ENCODE peak calls at places on chromosomes 6 and 20, in four cellular contexts. One of them, this sample, is unnamed.

GRCh38 chr6:43013020-43013842 is 515 bp downstream of the MEA1 start:
- DNase-seq in lung: no peak
- DNase-seq in astrocyte of the spinal cord: no peak
- DNase-seq in Caco-2: no peak
- DNase-seq in this sample: no peak

GRCh38 chr6:16105056-16105455 is 23.8 kb upstream of the MYLIP start:
- DNase-seq in astrocyte of the spinal cord: no peak
- DNase-seq in lung: no peak
- DNase-seq in Caco-2: no peak
- DNase-seq in this sample: no peak

GRCh38 chr20:35604444-35604750 is 11.2 kb upstream of the SPAG4 start:
- DNase-seq in Caco-2: peak
- DNase-seq in lung: no peak
- DNase-seq in astrocyte of the spinal cord: no peak
- DNase-seq in this sample: no peak

GRCh38 chr20:47810116-47810672 is 24.9 kb upstream of the SULF2 start:
- DNase-seq in astrocyte of the spinal cord: no peak
- DNase-seq in lung: no peak
- DNase-seq in Caco-2: no peak
- DNase-seq in this sample: no peak

GRCh38 chr20:51341581-51341980 is 200.9 kb downstream of the NFATC2 start:
- DNase-seq in Caco-2: no peak
- DNase-seq in lung: no peak
- DNase-seq in astrocyte of the spinal cord: no peak
- DNase-seq in this sample: no peak

GRCh38 chr6:71388068-71388744 is 99.6 kb downstream of the OGFRL1 start:
- DNase-seq in lung: no peak
- DNase-seq in astrocyte of the spinal cord: no peak
- DNase-seq in Caco-2: no peak
- DNase-seq in this sample: no peak

GRCh38 chr6:44338228-44339122 is 4.0 kb upstream of the SPATS1 start:
- DNase-seq in astrocyte of the spinal cord: peak
- DNase-seq in lung: peak
- DNase-seq in Caco-2: peak
- DNase-seq in this sample: peak

GRCh38 chr20:3925113-3925695 is 36.0 kb downstream of the PANK2 start:
- DNase-seq in Caco-2: no peak
- DNase-seq in astrocyte of the spinal cord: no peak
- DNase-seq in lung: no peak
- DNase-seq in this sample: no peak

GRCh38 chr6:109939654-109940053 is 38.5 kb upstream of the GPR6 start:
- DNase-seq in astrocyte of the spinal cord: no peak
- DNase-seq in Caco-2: no peak
- DNase-seq in lung: no peak
- DNase-seq in this sample: no peak

GRCh38 chr6:109944448-109944847 is 33.7 kb upstream of the GPR6 start:
- DNase-seq in astrocyte of the spinal cord: no peak
- DNase-seq in lung: no peak
- DNase-seq in Caco-2: peak
- DNase-seq in this sample: no peak

GRCh38 chr20:14687317-14687716 is 349.9 kb upstream of the FLRT3 start:
- DNase-seq in lung: no peak
- DNase-seq in astrocyte of the spinal cord: no peak
- DNase-seq in Caco-2: no peak
- DNase-seq in this sample: no peak

GRCh38 chr6:1536526-1537429 is 72.9 kb upstream of the FOXC1 start:
- DNase-seq in astrocyte of the spinal cord: no peak
- DNase-seq in Caco-2: no peak
- DNase-seq in lung: no peak
- DNase-seq in this sample: no peak

GRCh38 chr6:108518714-108519576 is 41.8 kb upstream of the FOXO3 start:
- DNase-seq in astrocyte of the spinal cord: peak
- DNase-seq in Caco-2: peak
- DNase-seq in lung: no peak
- DNase-seq in this sample: peak

GRCh38 chr6:108609276-108609769 is 48.6 kb downstream of the FOXO3 start:
- DNase-seq in Caco-2: no peak
- DNase-seq in astrocyte of the spinal cord: peak
- DNase-seq in lung: no peak
- DNase-seq in this sample: no peak

GRCh38 chr6:143198312-143198711 is 137.6 kb downstream of the AIG1 start:
- DNase-seq in Caco-2: no peak
- DNase-seq in astrocyte of the spinal cord: no peak
- DNase-seq in lung: no peak
- DNase-seq in this sample: no peak

GRCh38 chr6:106360410-106360988 is at the start of gene CRYBG1:
- DNase-seq in astrocyte of the spinal cord: no peak
- DNase-seq in lung: peak
- DNase-seq in Caco-2: peak
- DNase-seq in this sample: no peak

GRCh38 chr6:31467151-31467550 is 30.8 kb upstream of the MICB start:
- DNase-seq in Caco-2: no peak
- DNase-seq in lung: no peak
- DNase-seq in astrocyte of the spinal cord: no peak
- DNase-seq in this sample: no peak

GRCh38 chr6:31470801-31471200 is 27.1 kb upstream of the MICB start:
- DNase-seq in astrocyte of the spinal cord: no peak
- DNase-seq in Caco-2: no peak
- DNase-seq in lung: no peak
- DNase-seq in this sample: no peak

GRCh38 chr6:31465718-31466117 is 32.2 kb upstream of the MICB start:
- DNase-seq in astrocyte of the spinal cord: no peak
- DNase-seq in lung: no peak
- DNase-seq in Caco-2: no peak
- DNase-seq in this sample: no peak

GRCh38 chr6:31466466-31466865 is 31.5 kb upstream of the MICB start:
- DNase-seq in Caco-2: no peak
- DNase-seq in lung: no peak
- DNase-seq in astrocyte of the spinal cord: no peak
- DNase-seq in this sample: no peak

DNA sequence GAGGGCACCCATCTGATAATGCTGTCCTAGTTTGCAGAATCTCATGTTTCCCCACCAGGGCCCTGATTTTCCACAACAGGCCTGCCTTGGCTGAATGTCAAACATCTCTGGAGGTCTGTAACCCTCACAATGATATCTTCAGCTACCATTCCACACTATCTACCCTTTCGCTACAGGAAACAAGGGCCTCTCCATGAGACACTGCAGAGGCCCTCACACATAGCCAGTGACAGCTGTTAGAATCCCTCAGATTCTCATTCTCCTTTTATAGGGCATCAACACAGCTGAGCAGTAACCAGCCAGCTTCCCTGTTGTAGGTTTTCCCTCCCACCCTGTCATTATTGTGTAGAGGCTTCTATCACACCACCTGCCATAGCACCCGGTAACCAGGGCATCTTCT is 29.6 kb upstream of the MICB start:
- DNase-seq in lung: no peak
- DNase-seq in astrocyte of the spinal cord: no peak
- DNase-seq in Caco-2: no peak
- DNase-seq in this sample: no peak
- H3K4me3 ChIP-seq in lung: no peak
- H3K4me3 ChIP-seq in astrocyte of the spinal cord: no peak
- H3K4me3 ChIP-seq in Caco-2: no peak
- H3K4me3 ChIP-seq in this sample: no peak

DNA sequence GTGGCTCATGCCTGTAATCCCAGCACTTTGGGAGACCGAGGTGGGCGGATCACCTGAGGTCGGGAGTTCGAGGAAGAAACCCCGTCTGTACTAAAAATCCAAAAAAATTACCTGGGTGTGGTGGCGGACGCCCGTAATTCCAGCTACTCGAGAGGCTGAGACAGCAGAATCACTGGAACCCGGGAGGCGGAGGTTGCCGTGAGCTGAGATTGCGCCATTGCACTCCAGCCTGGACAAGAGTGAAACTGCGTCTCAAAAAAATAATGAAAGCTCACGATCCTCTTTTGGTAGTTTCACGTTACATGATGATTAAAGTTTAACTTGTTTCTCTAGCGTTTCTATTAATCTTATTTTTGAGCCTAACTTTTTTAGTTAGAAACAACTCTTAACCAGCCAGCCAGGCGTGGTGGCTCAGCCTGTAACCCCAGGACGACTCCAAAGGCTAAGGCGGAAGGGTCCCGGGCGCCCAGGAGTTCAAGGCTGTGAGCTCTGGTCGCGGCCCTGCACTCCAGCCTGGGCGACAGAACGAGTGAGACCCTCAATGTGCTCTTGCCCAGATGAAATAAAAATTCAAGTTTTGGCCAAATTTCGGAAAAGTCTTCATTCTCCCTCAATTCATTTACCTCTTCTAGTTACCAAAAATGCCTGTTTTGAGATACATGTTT is 1.2 kb upstream of the WRNIP1 start:
- DNase-seq in astrocyte of the spinal cord: no peak
- DNase-seq in Caco-2: no peak
- DNase-seq in lung: no peak
- DNase-seq in this sample: no peak
- H3K4me3 ChIP-seq in astrocyte of the spinal cord: peak
- H3K4me3 ChIP-seq in Caco-2: peak
- H3K4me3 ChIP-seq in lung: no peak
- H3K4me3 ChIP-seq in this sample: peak

GRCh38 chr6:36777806-36778205 is 61.4 kb downstream of the CPNE5 start:
- DNase-seq in Caco-2: no peak
- DNase-seq in lung: no peak
- DNase-seq in astrocyte of the spinal cord: no peak
- DNase-seq in this sample: no peak
- H3K4me3 ChIP-seq in Caco-2: no peak
- H3K4me3 ChIP-seq in lung: no peak
- H3K4me3 ChIP-seq in astrocyte of the spinal cord: no peak
- H3K4me3 ChIP-seq in this sample: no peak

DNA sequence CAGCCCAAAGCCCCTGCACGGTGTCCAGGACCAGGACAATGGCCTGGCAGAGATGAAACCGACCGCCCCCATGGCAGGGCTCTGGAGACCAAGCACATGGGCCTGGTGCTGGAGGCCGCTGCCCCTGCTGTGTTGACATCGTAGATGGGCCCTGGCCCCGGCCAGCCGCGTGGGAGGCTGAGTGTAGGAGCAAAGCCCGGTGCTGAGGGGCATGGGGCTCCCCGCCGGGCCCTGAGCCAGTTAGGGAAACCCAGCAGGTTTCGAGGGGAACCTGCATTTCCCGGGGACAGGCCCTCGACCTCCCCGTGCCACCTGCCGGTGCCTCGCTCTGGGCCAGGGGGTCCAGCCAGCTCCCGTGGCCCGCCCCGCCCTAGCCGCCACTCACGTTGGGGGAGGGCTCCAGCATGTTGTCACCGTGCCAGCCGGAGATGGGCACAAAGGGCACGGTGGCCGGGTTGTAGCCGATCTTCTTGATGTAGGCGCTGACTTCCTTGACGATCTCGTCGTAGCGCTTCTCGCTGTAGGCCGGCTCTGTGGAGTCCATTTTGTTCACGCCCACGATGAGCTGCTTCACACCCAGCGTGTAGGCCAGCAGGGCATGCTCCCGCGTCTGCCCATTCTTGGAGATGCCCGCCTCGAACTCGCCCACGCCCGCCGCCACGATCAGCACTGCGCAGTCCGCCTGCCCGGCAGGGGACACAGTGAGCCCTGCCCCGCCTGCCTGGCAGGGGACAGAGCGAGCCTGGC is 4.3 kb downstream of the EEF1A2 start:
- DNase-seq in lung: no peak
- DNase-seq in astrocyte of the spinal cord: no peak
- DNase-seq in Caco-2: no peak
- DNase-seq in this sample: no peak
- H3K4me3 ChIP-seq in lung: no peak
- H3K4me3 ChIP-seq in astrocyte of the spinal cord: no peak
- H3K4me3 ChIP-seq in Caco-2: no peak
- H3K4me3 ChIP-seq in this sample: no peak

GRCh38 chr6:26218824-26219223 is 131.6 kb downstream of the HFE start:
- DNase-seq in lung: no peak
- DNase-seq in Caco-2: no peak
- DNase-seq in astrocyte of the spinal cord: no peak
- DNase-seq in this sample: no peak
- H3K4me3 ChIP-seq in lung: no peak
- H3K4me3 ChIP-seq in Caco-2: no peak
- H3K4me3 ChIP-seq in astrocyte of the spinal cord: no peak
- H3K4me3 ChIP-seq in this sample: no peak

GRCh38 chr6:39561536-39562266 is 163.5 kb downstream of the KIF6 start:
- DNase-seq in Caco-2: no peak
- DNase-seq in astrocyte of the spinal cord: peak
- DNase-seq in lung: peak
- DNase-seq in this sample: no peak

GRCh38 chr6:39565948-39566347 is 159.3 kb downstream of the KIF6 start:
- DNase-seq in lung: no peak
- DNase-seq in Caco-2: no peak
- DNase-seq in astrocyte of the spinal cord: no peak
- DNase-seq in this sample: no peak

GRCh38 chr6:39567091-39567490 is 158.1 kb downstream of the KIF6 start:
- DNase-seq in lung: no peak
- DNase-seq in astrocyte of the spinal cord: no peak
- DNase-seq in Caco-2: no peak
- DNase-seq in this sample: no peak

GRCh38 chr6:39568896-39569295 is 156.3 kb downstream of the KIF6 start:
- DNase-seq in astrocyte of the spinal cord: peak
- DNase-seq in Caco-2: no peak
- DNase-seq in lung: no peak
- DNase-seq in this sample: peak

DNA sequence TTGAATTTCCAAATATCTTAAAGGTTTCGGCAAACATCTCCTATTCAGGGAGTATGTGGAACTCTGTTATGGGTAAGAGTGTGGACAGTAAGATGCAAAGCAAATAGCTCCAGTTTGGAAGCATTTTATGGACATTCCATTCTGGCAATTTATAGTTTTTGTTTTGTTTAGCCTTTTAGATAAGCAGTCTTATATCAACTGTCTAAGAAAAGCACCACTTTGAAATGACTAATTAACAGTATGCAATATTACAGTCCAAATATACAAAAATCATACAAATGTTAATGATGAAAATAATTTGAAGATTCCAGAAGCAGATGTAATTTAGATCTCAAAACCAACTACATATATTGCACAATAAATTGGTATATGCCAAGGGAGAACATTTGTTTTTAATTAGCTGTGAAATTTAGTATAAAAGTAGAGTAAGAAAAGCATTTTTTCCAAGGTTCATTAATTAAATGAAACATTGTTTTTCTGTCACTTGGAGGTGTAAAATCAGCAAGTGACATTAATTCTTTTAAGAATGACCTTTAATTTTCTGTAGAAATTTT is 158.8 kb downstream of the KIF6 start:
- DNase-seq in Caco-2: no peak
- DNase-seq in astrocyte of the spinal cord: no peak
- DNase-seq in lung: no peak
- DNase-seq in this sample: no peak
- H3K4me3 ChIP-seq in Caco-2: no peak
- H3K4me3 ChIP-seq in astrocyte of the spinal cord: no peak
- H3K4me3 ChIP-seq in lung: no peak
- H3K4me3 ChIP-seq in this sample: no peak

GRCh38 chr20:38883081-38883980 is 42.9 kb upstream of the FAM83D start:
- DNase-seq in Caco-2: no peak
- DNase-seq in lung: no peak
- DNase-seq in astrocyte of the spinal cord: no peak
- DNase-seq in this sample: peak
- H3K4me3 ChIP-seq in Caco-2: no peak
- H3K4me3 ChIP-seq in lung: no peak
- H3K4me3 ChIP-seq in astrocyte of the spinal cord: no peak
- H3K4me3 ChIP-seq in this sample: no peak

This sample was measured in HFF-Myc.